ENCODE peak calls at places on chromosomes 1 and 21, in four cellular contexts. C is A549, U is stomach, J is H1. Z is an unnamed sample.

GRCh38 chr1:247337250-247337746 is 5.6 kb upstream of the ZNF496 start:
- DNase-seq in U (no peak), J (no peak), C (no peak), Z (peak)

GRCh38 chr21:45266518-45267389 is 20.9 kb downstream of the POFUT2 start:
- DNase-seq in C (no peak), U (peak), J (no peak), Z (no peak)

GRCh38 chr1:67535474-67535873 is 105.3 kb upstream of the SERBP1 start:
- DNase-seq in J (peak), U (peak), C (peak), Z (no peak)

GRCh38 chr1:17207966-17208418 is 3.1 kb downstream of the PADI1 start:
- DNase-seq in J (peak), C (peak), U (no peak), Z (no peak)

GRCh38 chr1:22930235-22930912 is 42.3 kb downstream of the LACTBL1 start:
- DNase-seq in J (peak), U (no peak), C (peak), Z (no peak)

GRCh38 chr1:7588457-7588827 is 182.7 kb upstream of the VAMP3 start:
- DNase-seq in U (no peak), C (no peak), J (no peak), Z (no peak)

GRCh38 chr21:37580690-37581089 is 214.1 kb downstream of the DYRK1A start:
- DNase-seq in C (no peak), J (no peak), U (no peak), Z (no peak)

GRCh38 chr1:233237623-233238022 is 57.9 kb downstream of the PCNX2 start:
- DNase-seq in U (no peak), C (no peak), J (no peak), Z (no peak)

GRCh38 chr1:31704261-31705079 is 653 bp upstream of the COL16A1 start:
- DNase-seq in C (no peak), J (no peak), U (peak), Z (no peak)

GRCh38 chr1:204520834-204521709 is 4.9 kb downstream of the MDM4 start:
- DNase-seq in U (no peak), J (no peak), C (no peak), Z (no peak)

GRCh38 chr1:159172599-159173291 is 1.3 kb downstream of the CADM3 start:
- DNase-seq in J (no peak), C (no peak), U (no peak), Z (no peak)

GRCh38 chr1:14334336-14335176 is 263.9 kb upstream of the KAZN start:
- DNase-seq in C (no peak), J (no peak), U (no peak), Z (no peak)

GRCh38 chr1:66315675-66316074 is 218.3 kb upstream of the SGIP1 start:
- DNase-seq in U (no peak), C (peak), J (no peak), Z (no peak)

GRCh38 chr1:176656257-176656995 is 193.5 kb downstream of the PAPPA2 start:
- DNase-seq in J (no peak), U (no peak), C (no peak), Z (no peak)
- TF ChIP-seq CTCF in J (no peak), U (no peak), C (no peak), Z (no peak)

GRCh38 chr21:34845521-34846213 is 176.9 kb downstream of the CLIC6 start:
- DNase-seq in J (no peak), C (no peak), U (peak), Z (no peak)
- TF ChIP-seq EP300 in J (no peak), C (no peak), U (no peak), Z (no peak)

DNA sequence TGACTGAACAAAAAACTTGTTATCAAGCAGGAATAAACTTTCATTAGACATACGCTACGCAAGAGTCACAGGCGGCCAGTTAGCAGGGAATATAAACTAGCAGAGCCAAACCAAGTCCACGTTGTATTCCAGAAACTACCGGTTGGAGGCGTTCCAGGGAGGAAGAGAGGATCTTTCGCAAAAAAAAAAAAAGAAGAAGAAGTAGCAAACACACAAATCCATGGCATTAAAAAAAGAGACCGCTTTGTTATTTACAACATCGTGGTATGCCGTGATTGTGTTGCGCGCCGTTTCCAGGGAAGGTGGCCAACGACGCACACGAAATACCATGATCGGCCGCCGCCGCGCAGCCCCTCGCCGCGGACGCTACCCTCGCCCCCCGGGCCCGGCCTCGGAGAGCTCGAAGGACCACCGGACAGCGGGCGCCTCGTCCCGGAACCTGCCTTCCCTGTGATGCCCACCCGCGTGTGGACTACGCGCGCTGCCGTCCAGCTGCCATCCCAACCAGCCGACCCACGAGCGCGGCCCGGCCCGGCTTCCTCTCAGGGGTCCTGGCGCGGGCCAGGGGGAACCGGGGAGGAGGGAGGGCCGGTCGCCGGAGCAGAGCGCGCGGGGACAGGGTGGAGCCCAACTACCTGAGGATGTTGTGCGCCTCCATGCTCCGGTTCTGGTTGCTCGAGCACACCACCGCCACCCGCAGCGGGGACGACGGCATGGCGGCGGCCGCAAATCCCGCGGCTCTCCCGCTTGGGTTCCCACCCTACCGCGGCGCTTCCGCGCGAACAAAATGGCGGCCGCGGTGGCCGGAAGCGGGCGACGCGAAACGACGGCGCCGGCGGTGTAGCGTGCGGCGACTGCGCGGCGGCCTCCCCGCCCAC is 581 bp downstream of the SSU72 start:
- DNase-seq in U (no peak), C (peak), J (no peak), Z (peak)
- TF ChIP-seq CTCF in U (no peak), C (no peak), J (no peak), Z (no peak)

DNA sequence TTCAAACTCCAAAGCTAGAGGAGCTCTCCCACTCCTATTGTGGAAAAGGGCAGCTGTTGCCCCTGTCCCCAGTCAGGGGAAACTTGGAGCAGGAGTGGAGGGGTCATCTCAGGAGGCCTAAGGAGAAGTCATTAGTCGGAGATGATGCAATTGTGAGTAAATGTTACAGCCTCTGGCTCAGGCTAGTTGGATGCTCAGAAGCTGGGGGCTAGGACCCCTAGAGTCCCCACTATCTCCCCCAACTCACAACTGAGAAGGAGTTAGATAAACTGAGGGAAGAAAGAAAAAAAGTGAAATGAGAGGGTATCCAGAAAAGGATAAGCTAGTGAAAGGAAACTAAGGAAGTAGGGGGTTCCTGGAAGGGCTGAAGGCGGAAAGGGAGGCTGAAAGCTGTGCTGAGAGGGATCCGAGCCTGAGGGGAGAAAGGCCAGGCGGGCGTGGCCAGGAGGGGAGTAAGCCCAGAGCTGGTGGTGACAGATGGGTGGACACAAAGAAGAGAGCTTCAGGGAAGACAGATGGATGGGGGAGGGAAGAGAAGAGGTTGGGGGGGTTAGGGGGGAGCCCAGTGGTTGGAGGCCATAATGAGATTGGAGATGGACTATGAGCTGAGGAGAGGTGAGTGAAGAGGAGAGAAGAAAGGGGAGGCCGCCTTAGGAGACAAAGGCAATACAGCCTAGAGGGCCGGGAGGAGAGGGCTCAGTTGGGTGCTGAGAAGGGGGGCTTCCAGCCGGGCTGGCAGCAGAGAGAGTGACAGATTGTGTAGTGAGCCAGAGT is 4.5 kb upstream of the NHLH1 start:
- DNase-seq in C (no peak), U (no peak), J (no peak), Z (peak)
- TF ChIP-seq EP300 in C (no peak), U (no peak), J (no peak), Z (no peak)

GRCh38 chr1:1434131-1434811 is 1.2 kb upstream of the VWA1 start:
- DNase-seq in C (no peak), J (no peak), U (peak), Z (peak)

GRCh38 chr1:1431845-1432565 is 3.5 kb upstream of the VWA1 start:
- DNase-seq in J (no peak), U (peak), C (no peak), Z (peak)

GRCh38 chr1:1433804-1434130 is 1.7 kb upstream of the VWA1 start:
- DNase-seq in J (no peak), C (no peak), U (peak), Z (no peak)

GRCh38 chr1:1432566-1432950 is 2.9 kb upstream of the VWA1 start:
- DNase-seq in J (no peak), U (no peak), C (no peak), Z (no peak)

DNA sequence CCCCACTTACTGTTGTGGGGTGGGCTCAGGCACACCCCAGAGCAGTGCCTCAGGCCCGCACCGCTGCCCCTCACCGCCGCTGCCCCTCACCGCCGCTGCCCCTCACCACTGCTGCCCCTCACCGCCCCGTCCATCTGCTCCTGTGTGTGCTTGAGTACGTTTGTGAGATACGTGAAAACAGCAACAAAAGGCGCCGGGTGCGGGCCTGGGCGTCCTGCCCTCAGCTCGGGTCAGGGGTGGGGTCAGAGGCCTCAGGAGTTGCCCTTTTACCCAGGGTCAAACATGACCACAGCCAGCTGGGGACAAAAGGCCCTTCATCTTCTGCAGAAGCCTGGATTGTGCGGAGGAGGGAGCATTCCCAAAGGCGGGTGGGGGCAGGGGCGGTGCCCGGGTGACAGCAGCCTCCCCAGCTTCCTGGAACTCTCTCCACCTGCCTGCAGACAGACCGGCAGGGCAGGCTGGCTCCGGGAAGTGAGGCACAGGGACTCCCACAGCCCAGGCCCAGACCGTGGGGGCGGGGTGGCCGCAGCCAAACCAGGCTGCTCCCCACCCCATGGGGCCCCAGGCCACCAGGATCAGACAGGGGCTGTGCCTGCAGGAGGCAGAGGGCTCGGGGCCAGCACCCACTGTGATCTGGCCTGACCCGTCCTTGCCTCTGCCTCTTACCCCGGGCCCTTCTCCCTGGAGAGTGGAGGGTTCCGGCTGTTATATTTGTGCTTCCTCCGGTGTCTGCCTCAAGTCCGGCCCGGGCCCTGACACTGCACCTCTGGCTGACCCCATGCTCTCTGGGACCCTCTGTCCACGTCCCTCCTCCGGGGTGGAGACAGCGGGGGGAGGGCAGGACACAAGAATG is 2.3 kb upstream of the VWA1 start:
- DNase-seq in U (peak), C (no peak), J (no peak), Z (peak)
- TF ChIP-seq CTCF in U (no peak), C (no peak), J (no peak), Z (no peak)

Z was measured in upper lobe of left lung.